ENCODE peak calls at places on chromosomes 7 and 10, in seven cellular contexts. One of them, this sample, is unnamed.
A peak's percentile ranks its signal among the peaks of the same experiment; 100 is the strongest.

GRCh38 chr7:159088016-159088865 is 56.4 kb downstream of the VIPR2 start:
- DNase-seq in MM.1S: no peak
- DNase-seq in SJSA1: no peak
- DNase-seq in naive thymus-derived CD4-positive, alpha-beta T cell: peak; percentile 3
- DNase-seq in CD8-positive, alpha-beta T cell: no peak
- DNase-seq in heart right ventricle: no peak
- DNase-seq in tibial artery: no peak
- DNase-seq in this sample: no peak

GRCh38 chr10:68327889-68328786 is 3.7 kb upstream of the HNRNPH3 start:
- DNase-seq in MM.1S: no peak
- DNase-seq in SJSA1: peak; percentile 67
- DNase-seq in naive thymus-derived CD4-positive, alpha-beta T cell: no peak
- DNase-seq in CD8-positive, alpha-beta T cell: no peak
- DNase-seq in heart right ventricle: peak; percentile 16
- DNase-seq in tibial artery: no peak
- DNase-seq in this sample: peak; percentile 61

GRCh38 chr10:98488669-98489430 is 42.1 kb upstream of the HPS1 start:
- DNase-seq in MM.1S: no peak
- DNase-seq in SJSA1: no peak
- DNase-seq in naive thymus-derived CD4-positive, alpha-beta T cell: no peak
- DNase-seq in CD8-positive, alpha-beta T cell: no peak
- DNase-seq in heart right ventricle: no peak
- DNase-seq in tibial artery: no peak
- DNase-seq in this sample: no peak

GRCh38 chr10:71576842-71577241 is 142.7 kb downstream of the C10orf105 start:
- DNase-seq in MM.1S: no peak
- DNase-seq in SJSA1: no peak
- DNase-seq in naive thymus-derived CD4-positive, alpha-beta T cell: no peak
- DNase-seq in CD8-positive, alpha-beta T cell: no peak
- DNase-seq in heart right ventricle: no peak
- DNase-seq in tibial artery: no peak
- DNase-seq in this sample: no peak

GRCh38 chr10:29874604-29875269 is 184.6 kb downstream of the JCAD start:
- DNase-seq in MM.1S: no peak
- DNase-seq in SJSA1: no peak
- DNase-seq in naive thymus-derived CD4-positive, alpha-beta T cell: no peak
- DNase-seq in CD8-positive, alpha-beta T cell: no peak
- DNase-seq in heart right ventricle: no peak
- DNase-seq in tibial artery: no peak
- DNase-seq in this sample: no peak

GRCh38 chr10:97830064-97830463 is 19.6 kb upstream of the GOLGA7B start:
- DNase-seq in MM.1S: no peak
- DNase-seq in SJSA1: peak; percentile 23
- DNase-seq in naive thymus-derived CD4-positive, alpha-beta T cell: no peak
- DNase-seq in CD8-positive, alpha-beta T cell: no peak
- DNase-seq in heart right ventricle: no peak
- DNase-seq in tibial artery: no peak
- DNase-seq in this sample: no peak

GRCh38 chr10:112345202-112345601 is 28.7 kb upstream of the ACSL5 start:
- DNase-seq in MM.1S: no peak
- DNase-seq in SJSA1: no peak
- DNase-seq in naive thymus-derived CD4-positive, alpha-beta T cell: no peak
- DNase-seq in CD8-positive, alpha-beta T cell: no peak
- DNase-seq in heart right ventricle: no peak
- DNase-seq in tibial artery: no peak
- DNase-seq in this sample: no peak

GRCh38 chr7:132930881-132931280 is 151.0 kb downstream of the CHCHD3 start:
- DNase-seq in MM.1S: no peak
- DNase-seq in SJSA1: no peak
- DNase-seq in naive thymus-derived CD4-positive, alpha-beta T cell: no peak
- DNase-seq in CD8-positive, alpha-beta T cell: no peak
- DNase-seq in heart right ventricle: no peak
- DNase-seq in tibial artery: no peak
- DNase-seq in this sample: no peak

GRCh38 chr7:133401225-133401624 is 148.3 kb downstream of the EXOC4 start:
- DNase-seq in MM.1S: no peak
- DNase-seq in SJSA1: no peak
- DNase-seq in naive thymus-derived CD4-positive, alpha-beta T cell: no peak
- DNase-seq in CD8-positive, alpha-beta T cell: no peak
- DNase-seq in heart right ventricle: no peak
- DNase-seq in tibial artery: no peak
- DNase-seq in this sample: no peak

GRCh38 chr10:87546221-87546620 is 41.5 kb downstream of the MINPP1 start:
- DNase-seq in MM.1S: peak; percentile 77
- DNase-seq in SJSA1: no peak
- DNase-seq in naive thymus-derived CD4-positive, alpha-beta T cell: no peak
- DNase-seq in CD8-positive, alpha-beta T cell: no peak
- DNase-seq in heart right ventricle: no peak
- DNase-seq in tibial artery: no peak
- DNase-seq in this sample: peak; percentile 36

GRCh38 chr10:117130346-117130745 is 7.7 kb downstream of the VAX1 start:
- DNase-seq in MM.1S: no peak
- DNase-seq in SJSA1: no peak
- DNase-seq in naive thymus-derived CD4-positive, alpha-beta T cell: no peak
- DNase-seq in CD8-positive, alpha-beta T cell: no peak
- DNase-seq in heart right ventricle: no peak
- DNase-seq in tibial artery: peak; percentile 29
- DNase-seq in this sample: no peak

GRCh38 chr7:76191783-76192240 is 9.9 kb upstream of the SRRM3 start:
- DNase-seq in MM.1S: no peak
- DNase-seq in SJSA1: peak; percentile 18
- DNase-seq in naive thymus-derived CD4-positive, alpha-beta T cell: no peak
- DNase-seq in CD8-positive, alpha-beta T cell: no peak
- DNase-seq in heart right ventricle: no peak
- DNase-seq in tibial artery: no peak
- DNase-seq in this sample: no peak

GRCh38 chr10:8096931-8097330 is 42.4 kb downstream of the GATA3 start:
- DNase-seq in MM.1S: no peak
- DNase-seq in SJSA1: no peak
- DNase-seq in naive thymus-derived CD4-positive, alpha-beta T cell: no peak
- DNase-seq in CD8-positive, alpha-beta T cell: no peak
- DNase-seq in heart right ventricle: no peak
- DNase-seq in tibial artery: no peak
- DNase-seq in this sample: no peak

GRCh38 chr7:2288503-2288902 is 25.7 kb downstream of the SNX8 start:
- DNase-seq in MM.1S: no peak
- DNase-seq in SJSA1: no peak
- DNase-seq in naive thymus-derived CD4-positive, alpha-beta T cell: no peak
- DNase-seq in CD8-positive, alpha-beta T cell: no peak
- DNase-seq in heart right ventricle: no peak
- DNase-seq in tibial artery: no peak
- DNase-seq in this sample: no peak

GRCh38 chr7:70426249-70426880 is 705.6 kb upstream of the GALNT17 start:
- DNase-seq in MM.1S: peak; percentile 41
- DNase-seq in SJSA1: no peak
- DNase-seq in naive thymus-derived CD4-positive, alpha-beta T cell: no peak
- DNase-seq in CD8-positive, alpha-beta T cell: no peak
- DNase-seq in heart right ventricle: no peak
- DNase-seq in tibial artery: no peak
- DNase-seq in this sample: no peak

GRCh38 chr10:99945286-99945685 is 64.5 kb downstream of the DNMBP start:
- DNase-seq in MM.1S: no peak
- DNase-seq in SJSA1: no peak
- DNase-seq in naive thymus-derived CD4-positive, alpha-beta T cell: no peak
- DNase-seq in CD8-positive, alpha-beta T cell: no peak
- DNase-seq in heart right ventricle: peak; percentile 27
- DNase-seq in tibial artery: no peak
- DNase-seq in this sample: no peak

GRCh38 chr10:90906596-90906995 is 14.3 kb downstream of the ANKRD1 start:
- DNase-seq in MM.1S: no peak
- DNase-seq in SJSA1: no peak
- DNase-seq in naive thymus-derived CD4-positive, alpha-beta T cell: no peak
- DNase-seq in CD8-positive, alpha-beta T cell: no peak
- DNase-seq in heart right ventricle: no peak
- DNase-seq in tibial artery: no peak
- DNase-seq in this sample: no peak

GRCh38 chr7:151883872-151884271 is 7.0 kb upstream of the PRKAG2 start:
- DNase-seq in MM.1S: no peak
- DNase-seq in SJSA1: no peak
- DNase-seq in naive thymus-derived CD4-positive, alpha-beta T cell: no peak
- DNase-seq in CD8-positive, alpha-beta T cell: no peak
- DNase-seq in heart right ventricle: no peak
- DNase-seq in tibial artery: peak; percentile 24
- DNase-seq in this sample: no peak

DNA sequence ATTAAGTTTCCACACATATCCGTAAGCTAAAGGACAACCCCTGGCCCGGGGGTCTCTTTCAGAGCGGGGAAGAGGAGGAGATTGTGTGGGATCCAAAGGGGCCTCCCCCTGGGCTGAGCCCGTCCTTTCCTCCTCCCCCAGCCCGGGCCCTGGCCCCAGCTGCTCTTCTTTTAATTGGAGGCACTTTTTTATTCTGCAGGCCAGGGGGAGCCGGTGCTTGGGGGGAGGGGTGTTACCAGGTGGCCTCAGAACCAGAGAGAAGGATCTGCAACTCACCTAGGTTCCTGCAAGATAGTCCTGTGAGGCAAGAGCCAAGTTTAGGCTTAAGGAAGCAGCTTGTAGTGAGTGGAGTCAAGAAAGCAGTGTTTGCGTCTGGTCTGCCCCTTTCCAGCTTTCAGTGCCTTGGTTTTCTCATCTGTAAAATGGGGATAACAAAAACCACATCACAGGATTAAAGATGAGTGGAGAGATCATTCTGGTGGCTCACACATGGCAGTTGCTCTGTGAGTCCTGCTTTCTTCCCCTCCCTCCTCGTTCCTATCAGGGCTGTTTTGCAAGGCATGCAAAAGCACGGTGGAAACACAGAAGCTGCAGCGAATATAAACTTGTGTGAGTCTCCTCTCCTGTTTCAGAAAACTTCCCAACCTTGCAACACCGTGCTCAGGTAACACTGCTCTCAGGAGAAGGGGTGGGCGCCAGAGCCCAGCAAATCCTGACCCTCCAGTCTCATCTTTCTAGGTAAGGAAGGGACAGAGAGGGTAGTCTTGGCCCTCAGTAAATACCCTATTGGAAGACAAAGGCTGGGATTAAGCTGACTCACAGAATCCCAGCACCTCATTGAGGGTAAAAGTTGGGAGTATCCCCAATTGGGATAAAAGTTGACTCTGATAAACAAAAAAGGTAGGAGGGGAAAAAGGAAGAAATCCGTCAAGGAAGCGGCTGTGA is 4.1 kb upstream of the TLX1 start:
- DNase-seq in MM.1S: no peak
- DNase-seq in SJSA1: no peak
- DNase-seq in naive thymus-derived CD4-positive, alpha-beta T cell: no peak
- DNase-seq in CD8-positive, alpha-beta T cell: no peak
- DNase-seq in heart right ventricle: no peak
- DNase-seq in tibial artery: no peak
- DNase-seq in this sample: no peak
- H3K27me3 ChIP-seq in MM.1S: peaks cover 96% of the 10 kb centered on the region
- H3K27me3 ChIP-seq in SJSA1: peaks cover 98% of the 10 kb centered on the region
- H3K27me3 ChIP-seq in naive thymus-derived CD4-positive, alpha-beta T cell: peaks cover 17% of the 10 kb centered on the region
- H3K27me3 ChIP-seq in CD8-positive, alpha-beta T cell: peaks cover 46% of the 10 kb centered on the region
- H3K27me3 ChIP-seq in heart right ventricle: peaks cover 98% of the 10 kb centered on the region
- H3K27me3 ChIP-seq in tibial artery: no peaks in the 10 kb centered on the region
- H3K27me3 ChIP-seq in this sample: no peaks in the 10 kb centered on the region

DNA sequence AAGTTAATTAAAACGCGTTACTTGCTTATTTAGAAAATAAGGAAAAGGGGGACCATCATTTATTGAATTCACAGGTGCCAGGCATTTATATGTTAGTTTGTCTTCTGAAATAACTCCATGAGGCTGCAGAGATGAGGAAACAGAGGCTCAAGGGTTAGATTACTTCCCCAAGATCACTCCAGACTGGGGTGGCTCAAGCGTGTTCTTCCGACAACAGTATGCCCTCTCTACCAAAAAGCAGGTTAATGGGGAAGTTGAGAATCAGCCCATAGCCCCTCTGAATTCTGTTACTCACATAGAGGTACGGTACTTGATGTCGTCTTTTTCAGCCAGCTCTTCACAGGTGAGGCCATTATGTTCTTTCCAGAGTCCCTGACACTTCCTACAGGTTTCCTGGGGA is 129.3 kb downstream of the RNF216 start:
- DNase-seq in MM.1S: no peak
- DNase-seq in SJSA1: no peak
- DNase-seq in naive thymus-derived CD4-positive, alpha-beta T cell: no peak
- DNase-seq in CD8-positive, alpha-beta T cell: no peak
- DNase-seq in heart right ventricle: no peak
- DNase-seq in tibial artery: no peak
- DNase-seq in this sample: no peak
- H3K27ac ChIP-seq in MM.1S: no peak overlapping the region
- H3K27ac ChIP-seq in SJSA1: no peak overlapping the region
- H3K27ac ChIP-seq in naive thymus-derived CD4-positive, alpha-beta T cell: no peak overlapping the region
- H3K27ac ChIP-seq in CD8-positive, alpha-beta T cell: no peak overlapping the region
- H3K27ac ChIP-seq in heart right ventricle: no peak overlapping the region
- H3K27ac ChIP-seq in tibial artery: no peak overlapping the region
- H3K27ac ChIP-seq in this sample: no peak overlapping the region

GRCh38 chr10:102501201-102502028 is 1.1 kb downstream of the ACTR1A start:
- DNase-seq in MM.1S: peak; percentile 20
- DNase-seq in SJSA1: peak; percentile 21
- DNase-seq in naive thymus-derived CD4-positive, alpha-beta T cell: no peak
- DNase-seq in CD8-positive, alpha-beta T cell: no peak
- DNase-seq in heart right ventricle: no peak
- DNase-seq in tibial artery: no peak
- DNase-seq in this sample: no peak

GRCh38 chr10:102503264-102504178 is at the start of gene SUFU:
- DNase-seq in MM.1S: peak; percentile 99
- DNase-seq in SJSA1: peak; percentile 98
- DNase-seq in naive thymus-derived CD4-positive, alpha-beta T cell: peak; percentile 97
- DNase-seq in CD8-positive, alpha-beta T cell: peak; percentile 98
- DNase-seq in heart right ventricle: peak; percentile 99
- DNase-seq in tibial artery: peak; percentile 98
- DNase-seq in this sample: peak; percentile 97

GRCh38 chr10:102500621-102501149 is 1.8 kb downstream of the ACTR1A start:
- DNase-seq in MM.1S: no peak
- DNase-seq in SJSA1: no peak
- DNase-seq in naive thymus-derived CD4-positive, alpha-beta T cell: no peak
- DNase-seq in CD8-positive, alpha-beta T cell: no peak
- DNase-seq in heart right ventricle: no peak
- DNase-seq in tibial artery: peak; percentile 39
- DNase-seq in this sample: no peak

GRCh38 chr10:102502337-102503151 is at the start of gene ACTR1A:
- DNase-seq in MM.1S: peak; percentile 99
- DNase-seq in SJSA1: peak; percentile 99
- DNase-seq in naive thymus-derived CD4-positive, alpha-beta T cell: peak; percentile 95
- DNase-seq in CD8-positive, alpha-beta T cell: peak; percentile 97
- DNase-seq in heart right ventricle: peak; percentile 98
- DNase-seq in tibial artery: peak; percentile 98
- DNase-seq in this sample: peak; percentile 88

GRCh38 chr10:102502029-102502336 is 529 bp downstream of the ACTR1A start:
- DNase-seq in MM.1S: peak; percentile 98
- DNase-seq in SJSA1: peak; percentile 100
- DNase-seq in naive thymus-derived CD4-positive, alpha-beta T cell: peak; percentile 96
- DNase-seq in CD8-positive, alpha-beta T cell: peak; percentile 99
- DNase-seq in heart right ventricle: peak; percentile 100
- DNase-seq in tibial artery: peak; percentile 100
- DNase-seq in this sample: peak; percentile 98
- H3K27me3 ChIP-seq in MM.1S: no peaks in the 10 kb centered on the region
- H3K27me3 ChIP-seq in SJSA1: no peaks in the 10 kb centered on the region
- H3K27me3 ChIP-seq in naive thymus-derived CD4-positive, alpha-beta T cell: no peaks in the 10 kb centered on the region
- H3K27me3 ChIP-seq in CD8-positive, alpha-beta T cell: no peaks in the 10 kb centered on the region
- H3K27me3 ChIP-seq in heart right ventricle: no peaks in the 10 kb centered on the region
- H3K27me3 ChIP-seq in tibial artery: no peaks in the 10 kb centered on the region
- H3K27me3 ChIP-seq in this sample: no peaks in the 10 kb centered on the region

DNA sequence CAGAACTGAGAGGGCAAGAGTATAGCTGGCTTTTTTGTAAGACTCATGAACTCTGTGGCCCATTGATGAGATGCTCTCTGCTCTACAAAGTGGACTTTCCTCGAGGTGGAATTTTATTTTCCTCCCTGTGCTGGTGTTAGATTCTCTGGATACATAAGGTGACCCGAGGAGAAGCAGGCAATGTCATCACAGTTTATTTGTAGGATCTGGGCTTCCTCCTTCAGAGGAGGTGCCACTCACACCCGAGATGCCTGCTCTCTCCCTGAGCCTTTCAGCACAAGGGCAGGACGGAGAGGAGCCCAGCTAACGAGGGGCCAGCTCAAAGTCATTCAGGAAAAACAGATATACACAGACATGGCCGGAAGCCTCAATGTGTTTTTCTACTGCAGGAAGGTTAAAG is 103.0 kb downstream of the KIAA1217 start:
- DNase-seq in MM.1S: no peak
- DNase-seq in SJSA1: no peak
- DNase-seq in naive thymus-derived CD4-positive, alpha-beta T cell: no peak
- DNase-seq in CD8-positive, alpha-beta T cell: no peak
- DNase-seq in heart right ventricle: no peak
- DNase-seq in tibial artery: no peak
- DNase-seq in this sample: no peak
- H3K27ac ChIP-seq in MM.1S: no peak overlapping the region
- H3K27ac ChIP-seq in SJSA1: no peak overlapping the region
- H3K27ac ChIP-seq in naive thymus-derived CD4-positive, alpha-beta T cell: no peak overlapping the region
- H3K27ac ChIP-seq in CD8-positive, alpha-beta T cell: no peak overlapping the region
- H3K27ac ChIP-seq in heart right ventricle: no peak overlapping the region
- H3K27ac ChIP-seq in tibial artery: no peak overlapping the region
- H3K27ac ChIP-seq in this sample: no peak overlapping the region

This sample was measured in tibial nerve.